ENCODE peak calls at places on chromosomes 6 and 20, in five cellular contexts. F is fibroblast of pulmonary artery, G is IMR-90, C is A549, Y is Peyer's patch. N is an unnamed sample.

GRCh38 chr20:50913976-50914375 is 17.3 kb downstream of the ADNP start:
- DNase-seq in Y (no peak), C (no peak), F (peak), G (peak), N (no peak)

GRCh38 chr20:31674895-31675827 is 37.4 kb downstream of the COX4I2 start:
- DNase-seq in Y (no peak), G (peak), C (no peak), F (peak), N (peak)

GRCh38 chr20:40654876-40655275 is 34.2 kb downstream of the MAFB start:
- DNase-seq in G (no peak), F (peak), C (no peak), Y (no peak), N (no peak)

GRCh38 chr20:49477200-49477599 is 5.3 kb downstream of the KCNB1 start:
- DNase-seq in C (no peak), F (no peak), Y (no peak), G (no peak), N (no peak)

GRCh38 chr20:44908987-44909871 is 631 bp upstream of the PABPC1L start:
- DNase-seq in Y (no peak), C (no peak), F (peak), G (no peak), N (no peak)

GRCh38 chr6:23202207-23202606 is 632.8 kb downstream of the HDGFL1 start:
- DNase-seq in F (no peak), C (no peak), Y (no peak), G (no peak), N (no peak)

GRCh38 chr6:166757226-166758135 is 130.4 kb upstream of the RPS6KA2 start:
- DNase-seq in Y (peak), G (peak), C (no peak), F (peak), N (no peak)

GRCh38 chr20:24668384-24668702 is 198.9 kb downstream of the SYNDIG1 start:
- DNase-seq in G (no peak), Y (peak), F (no peak), C (no peak), N (no peak)

GRCh38 chr6:113645576-113645970 is 211.6 kb upstream of the MARCKS start:
- DNase-seq in Y (peak), F (peak), G (peak), C (no peak), N (no peak)

GRCh38 chr6:36839819-36840379 is 655 bp upstream of the CPNE5 start:
- DNase-seq in G (no peak), C (peak), F (no peak), Y (no peak), N (peak)

GRCh38 chr6:26217714-26218075 is 130.5 kb downstream of the HFE start:
- DNase-seq in C (no peak), Y (no peak), G (no peak), F (peak), N (no peak)

GRCh38 chr6:10610289-10610688 is 84.1 kb downstream of the C6orf52 start:
- DNase-seq in G (peak), C (no peak), F (no peak), Y (no peak), N (no peak)

GRCh38 chr6:20302702-20303251 is 90.5 kb upstream of the MBOAT1 start:
- DNase-seq in C (no peak), G (peak), F (peak), Y (no peak), N (no peak)

GRCh38 chr6:135043854-135044253 is 10.8 kb downstream of the HBS1L start:
- DNase-seq in C (no peak), Y (no peak), F (peak), G (no peak), N (no peak)

GRCh38 chr6:109382576-109383437 is 540 bp upstream of the CD164 start:
- DNase-seq in Y (peak), C (peak), G (peak), F (peak), N (peak)

GRCh38 chr6:18609715-18610114 is 222.6 kb downstream of the RNF144B start:
- DNase-seq in G (no peak), C (no peak), Y (no peak), F (no peak), N (no peak)

GRCh38 chr20:32434434-32434833 is 76.3 kb downstream of the ASXL1 start:
- DNase-seq in C (no peak), F (no peak), Y (no peak), G (no peak), N (no peak)

GRCh38 chr6:97394160-97394748 is 111.2 kb upstream of the MMS22L start:
- DNase-seq in F (peak), Y (no peak), C (peak), G (peak), N (peak)

GRCh38 chr20:41654884-41655283 is 36.7 kb upstream of the CHD6 start:
- DNase-seq in F (peak), Y (no peak), G (peak), C (no peak), N (no peak)

GRCh38 chr6:133559926-133560325 is 318.8 kb downstream of the EYA4 start:
- DNase-seq in G (no peak), C (no peak), F (no peak), Y (no peak), N (no peak)

GRCh38 chr20:17518339-17519052 is 12.7 kb downstream of the BFSP1 start:
- DNase-seq in Y (no peak), F (no peak), G (no peak), C (no peak), N (no peak)

GRCh38 chr6:136927313-136927712 is 5.2 kb downstream of the SLC35D3 start:
- DNase-seq in G (peak), Y (no peak), F (peak), C (peak), N (peak)

GRCh38 chr6:113564401-113565161 is 292.6 kb upstream of the MARCKS start:
- DNase-seq in C (no peak), G (peak), Y (peak), F (peak), N (no peak)

GRCh38 chr6:99219788-99220187 is 129.7 kb downstream of the FAXC start:
- DNase-seq in Y (no peak), C (no peak), F (no peak), G (no peak), N (peak)

GRCh38 chr6:49849121-49849907 is 17.0 kb downstream of the CRISP1 start:
- DNase-seq in C (peak), Y (no peak), G (peak), F (peak), N (peak)

GRCh38 chr20:12570371-12570770 is 438.4 kb upstream of the SPTLC3 start:
- DNase-seq in G (no peak), F (no peak), C (peak), Y (no peak), N (no peak)

GRCh38 chr20:20612251-20612650 is 100.2 kb downstream of the RALGAPA2 start:
- DNase-seq in F (no peak), Y (no peak), G (no peak), C (no peak), N (no peak)

GRCh38 chr20:3732327-3733118 is at the start of gene HSPA12B:
- DNase-seq in C (no peak), Y (no peak), F (no peak), G (no peak), N (no peak)

GRCh38 chr6:82361631-82362030 is 2.0 kb upstream of the TPBG start:
- DNase-seq in Y (no peak), F (no peak), G (no peak), C (no peak), N (no peak)

GRCh38 chr6:158854214-158855101 is 35.3 kb upstream of the EZR start:
- DNase-seq in F (peak), Y (no peak), G (peak), C (no peak), N (no peak)

GRCh38 chr6:3911614-3912336 is 62.6 kb downstream of the FAM50B start:
- DNase-seq in G (peak), F (peak), Y (no peak), C (peak), N (no peak)

GRCh38 chr6:35601331-35602132 is 87.2 kb downstream of the FKBP5 start:
- DNase-seq in G (peak), Y (no peak), F (peak), C (peak), N (peak)

GRCh38 chr20:17646901-17647301 is 35.1 kb downstream of the RRBP1 start:
- DNase-seq in C (no peak), Y (peak), F (no peak), G (no peak), N (no peak)

GRCh38 chr6:100796049-100796823 is 84.9 kb downstream of the ASCC3 start:
- DNase-seq in F (no peak), G (no peak), C (no peak), Y (no peak), N (peak)
- TF ChIP-seq CTCF in F (no peak), G (no peak), C (no peak), Y (peak), N (no peak)

GRCh38 chr6:89121934-89122333 is 4.1 kb upstream of the SRSF12 start:
- DNase-seq in F (no peak), G (no peak), Y (no peak), C (no peak), N (no peak)

GRCh38 chr6:89117285-89118108 is at the start of gene SRSF12:
- DNase-seq in C (peak), G (peak), Y (peak), F (peak), N (peak)

GRCh38 chr6:89118931-89119330 is 1.1 kb upstream of the SRSF12 start:
- DNase-seq in G (no peak), F (no peak), Y (no peak), C (no peak), N (no peak)

GRCh38 chr6:89120371-89120770 is 2.5 kb upstream of the SRSF12 start:
- DNase-seq in Y (no peak), F (no peak), C (no peak), G (peak), N (no peak)

DNA sequence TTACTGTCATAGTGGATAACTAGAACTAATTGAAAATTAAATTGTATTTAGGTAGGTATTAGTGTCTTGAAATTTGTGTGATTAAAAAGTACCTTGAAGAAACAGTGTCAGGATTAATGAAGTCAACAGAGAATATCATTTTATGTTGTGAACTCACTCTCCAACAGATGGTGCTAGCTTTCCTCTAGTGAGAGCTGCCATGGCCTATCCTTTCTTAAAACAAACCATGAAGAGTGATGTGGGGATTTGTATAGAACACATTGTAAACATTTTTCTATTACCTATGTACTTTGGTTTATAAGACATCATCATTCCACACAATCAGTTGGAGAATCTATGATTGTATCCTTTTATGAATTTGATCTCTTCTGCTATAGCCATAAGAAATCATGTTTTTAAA is 4.8 kb upstream of the SRSF12 start:
- DNase-seq in C (no peak), G (peak), F (peak), Y (no peak), N (peak)
- TF ChIP-seq CTCF in C (peak), G (peak), F (peak), Y (peak), N (peak)

DNA sequence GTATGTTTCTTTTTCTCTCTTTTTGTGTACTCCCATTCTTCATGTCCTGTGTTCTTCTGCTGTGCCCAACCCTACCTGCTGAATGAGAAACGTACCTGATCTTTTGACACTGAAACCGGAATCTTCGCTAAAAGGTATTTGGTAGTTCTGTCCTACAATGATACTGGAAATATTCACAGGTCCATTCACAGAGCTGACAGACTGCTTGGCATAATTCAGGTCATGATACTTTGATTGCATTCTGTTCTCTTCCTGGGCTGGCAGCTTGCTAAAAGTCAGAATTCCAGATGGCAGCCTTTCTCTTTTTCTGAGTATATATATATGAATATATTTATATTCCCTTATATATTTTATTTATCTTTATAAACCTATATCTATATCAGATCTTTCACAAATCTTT is 375.0 kb downstream of the PHF3 start:
- DNase-seq in C (no peak), G (no peak), F (no peak), Y (no peak), N (no peak)
- TF ChIP-seq CTCF in C (no peak), G (no peak), F (no peak), Y (no peak), N (no peak)

DNA sequence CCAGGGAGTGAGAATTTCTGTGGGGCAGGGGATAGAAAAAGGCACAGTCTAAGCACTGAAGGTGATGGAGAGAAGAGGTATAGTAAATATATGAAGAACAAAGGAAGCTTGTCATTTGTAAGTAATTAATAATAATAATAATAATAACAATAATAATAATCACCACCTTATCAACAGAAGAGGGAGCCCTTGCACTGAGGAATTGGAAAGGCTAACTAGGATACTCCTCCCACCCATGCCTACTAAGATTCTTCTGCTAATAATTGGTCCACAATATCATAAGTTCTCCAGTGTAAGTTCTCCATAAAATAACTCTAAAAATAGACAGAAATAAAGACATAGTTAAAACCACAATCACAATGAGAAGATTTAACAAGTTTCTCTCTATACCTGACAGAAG is 912 bp upstream of the OR12D3 start:
- DNase-seq in Y (no peak), F (peak), C (no peak), G (no peak), N (peak)
- TF ChIP-seq CTCF in Y (no peak), F (no peak), C (no peak), G (no peak), N (peak)

DNA sequence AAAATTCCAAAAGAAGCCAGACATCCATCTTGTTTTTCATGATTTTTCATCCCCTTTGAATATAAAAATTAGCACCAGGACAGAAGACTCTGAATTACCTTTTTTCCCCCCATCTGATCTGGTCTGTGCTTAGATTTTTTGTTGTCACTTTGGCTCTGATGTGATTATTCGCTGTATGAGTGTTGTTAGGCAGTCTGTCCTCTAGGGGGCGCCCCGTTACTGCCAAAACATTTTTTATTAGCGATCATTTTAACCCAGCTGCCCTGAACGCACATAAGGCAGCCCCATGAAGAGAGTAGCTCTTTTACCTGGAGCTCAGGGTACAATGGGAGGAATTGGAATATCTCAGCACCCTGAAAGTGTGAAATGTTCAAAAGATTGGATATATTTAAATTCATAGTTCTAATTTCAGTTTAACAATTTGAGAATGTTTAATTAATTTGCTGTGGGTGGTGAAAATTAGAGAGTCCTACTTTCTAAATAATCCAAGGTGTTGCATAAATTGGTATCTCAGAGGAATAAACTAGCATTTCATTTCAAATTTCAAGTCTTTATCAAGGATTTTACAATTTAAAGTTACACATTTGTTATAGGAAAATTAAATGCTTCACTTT is 60.8 kb downstream of the PRPH2 start:
- DNase-seq in Y (peak), C (peak), G (peak), F (peak), N (peak)
- TF ChIP-seq CTCF in Y (peak), C (peak), G (peak), F (peak), N (peak)

GRCh38 chr6:148635070-148635743 is 111.6 kb upstream of the UST start:
- DNase-seq in Y (no peak), G (no peak), C (no peak), F (no peak), N (no peak)
- TF ChIP-seq CTCF in Y (no peak), G (no peak), C (no peak), F (no peak), N (no peak)

DNA sequence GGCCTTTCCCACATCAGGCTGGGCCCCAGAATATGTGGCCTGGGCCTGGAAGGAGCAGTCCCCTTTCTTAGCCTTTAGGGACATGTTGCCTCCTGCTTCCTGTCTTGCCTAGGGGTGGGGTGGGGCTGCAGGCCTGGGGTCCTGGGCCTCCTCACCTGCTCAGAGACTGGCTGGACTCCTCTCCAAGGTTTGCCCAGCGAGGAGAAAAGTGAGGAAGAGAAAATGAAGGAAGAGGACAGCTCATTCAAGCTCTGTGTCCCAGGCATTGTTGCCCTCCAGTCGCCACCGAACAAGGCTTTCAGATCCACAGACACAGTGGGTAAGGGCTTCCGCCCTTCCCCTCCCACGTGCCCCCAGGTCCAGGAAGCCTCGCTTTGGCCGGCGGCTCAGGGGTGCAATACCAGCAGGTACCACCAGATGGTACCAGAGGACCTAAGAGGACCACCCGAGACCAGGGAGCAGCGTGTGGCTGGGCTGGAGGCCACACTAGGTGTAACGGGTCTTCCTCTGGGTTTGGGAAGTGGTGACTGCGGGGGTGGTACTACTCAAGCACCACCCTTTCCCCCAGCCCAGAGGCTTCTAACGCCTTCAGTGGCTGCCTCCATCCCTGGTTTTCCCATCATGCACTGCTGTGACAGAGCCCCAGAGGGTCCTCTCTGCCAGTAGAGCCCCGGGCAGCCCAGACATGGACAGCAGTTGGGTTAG is 5.5 kb upstream of the BAK1 start:
- DNase-seq in C (peak), Y (peak), G (peak), F (peak), N (peak)
- TF ChIP-seq CTCF in C (peak), Y (peak), G (peak), F (peak), N (peak)